ENCODE peak calls at places on chromosomes 3 and 15, in ten cellular contexts. B is lower leg skin; Z is CD8-positive, alpha-beta T cell; C is heart right ventricle; G is HL-60; N is dorsolateral prefrontal cortex; D is H9; A is GM13977; Q is IMR-90; X is fibroblast of pulmonary artery. H is an unnamed sample.

GRCh38 chr15:92819312-92820232 is 80.6 kb upstream of the CHD2 start:
- DNase-seq in A (no peak), X (no peak), G (no peak), Q (no peak), Z (no peak), C (no peak), N (no peak), B (no peak), D (no peak), H (no peak)

GRCh38 chr3:22117091-22117490 is 366.1 kb upstream of the ZNF385D start:
- DNase-seq in Z (no peak), Q (no peak), B (no peak), D (no peak), C (no peak), N (no peak), G (no peak), A (no peak), X (peak), H (no peak)

GRCh38 chr3:50644556-50644955 is 27.6 kb downstream of the MAPKAPK3 start:
- DNase-seq in X (no peak), Q (no peak), A (no peak), D (no peak), G (no peak), N (peak), C (peak), B (no peak), Z (no peak), H (no peak)

GRCh38 chr3:118932822-118933558 is 101.7 kb downstream of the IGSF11 start:
- DNase-seq in G (no peak), X (no peak), N (no peak), Q (no peak), D (no peak), A (no peak), C (no peak), Z (no peak), B (no peak), H (no peak)

GRCh38 chr3:128424508-128425069 is 42.1 kb downstream of the DNAJB8 start:
- DNase-seq in Z (no peak), Q (peak), X (peak), N (no peak), B (no peak), C (no peak), G (no peak), D (no peak), A (no peak), H (no peak)

GRCh38 chr15:66165856-66166255 is 87.7 kb downstream of the MEGF11 start:
- DNase-seq in B (no peak), C (no peak), N (no peak), Q (no peak), X (no peak), Z (no peak), A (no peak), G (no peak), D (no peak), H (no peak)

GRCh38 chr15:96327155-96327741 is 3.3 kb upstream of the NR2F2 start:
- DNase-seq in A (peak), Q (peak), C (no peak), G (peak), B (no peak), Z (no peak), X (peak), D (peak), N (no peak), H (peak)

GRCh38 chr15:66461917-66462316 is 35.6 kb downstream of the SNAPC5 start:
- DNase-seq in N (no peak), Q (peak), B (no peak), C (no peak), D (no peak), Z (no peak), A (no peak), G (no peak), X (no peak), H (no peak)

GRCh38 chr3:31562525-31562924 is 29.8 kb downstream of the STT3B start:
- DNase-seq in D (peak), N (no peak), Q (no peak), Z (peak), C (no peak), B (no peak), G (no peak), X (no peak), A (no peak), H (no peak)

GRCh38 chr3:79767953-79768282 is at the start of gene ROBO1:
- DNase-seq in X (peak), N (no peak), Q (no peak), B (no peak), D (peak), Z (no peak), G (no peak), C (no peak), A (no peak), H (no peak)

GRCh38 chr3:185537369-185537970 is 14.9 kb downstream of the LIPH start:
- DNase-seq in G (peak), A (peak), Z (no peak), N (no peak), Q (peak), B (peak), X (peak), C (peak), D (no peak), H (no peak)

GRCh38 chr3:73625124-73625665 is 454 bp upstream of the PDZRN3 start:
- DNase-seq in B (no peak), N (no peak), A (no peak), G (no peak), Z (no peak), Q (peak), X (peak), D (peak), C (peak), H (no peak)

GRCh38 chr3:80244390-80244789 is 476.6 kb upstream of the ROBO1 start:
- DNase-seq in C (no peak), D (no peak), B (no peak), X (peak), A (no peak), N (no peak), G (no peak), Q (peak), Z (no peak), H (peak)

GRCh38 chr15:48402778-48403177 is 71.5 kb downstream of the DUT start:
- DNase-seq in C (no peak), N (no peak), A (peak), G (no peak), Q (no peak), B (no peak), D (no peak), X (peak), Z (no peak), H (no peak)

GRCh38 chr15:71282086-71282485 is 166.8 kb downstream of the THSD4 start:
- DNase-seq in Q (peak), G (no peak), B (no peak), C (no peak), X (peak), Z (no peak), A (no peak), D (no peak), N (no peak), H (no peak)

DNA sequence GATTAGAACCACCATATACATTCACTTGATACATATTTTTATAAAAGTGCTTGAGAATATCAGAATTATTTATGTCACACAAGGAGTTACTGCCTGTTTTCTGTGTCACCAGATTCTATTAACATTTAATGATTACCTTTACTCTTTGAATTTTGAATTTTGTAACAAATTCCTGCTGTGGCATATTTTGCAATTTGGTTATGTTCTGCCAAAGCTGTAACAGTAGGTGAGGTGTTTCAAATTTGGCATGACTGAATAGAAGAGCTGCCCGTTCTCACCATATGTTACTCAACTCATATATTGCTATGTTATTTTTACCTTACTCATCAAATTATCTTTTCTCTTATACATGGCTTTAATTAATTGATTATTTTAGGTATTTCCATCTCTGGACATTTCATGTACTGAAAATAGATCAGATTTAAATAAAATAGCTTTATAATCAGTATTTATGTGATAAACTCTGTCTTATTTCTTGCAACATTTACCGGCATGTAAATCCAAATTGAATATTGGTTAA is 18.9 kb downstream of the PML start:
- DNase-seq in B (no peak), A (no peak), N (no peak), Q (no peak), G (no peak), D (no peak), Z (no peak), X (no peak), C (no peak), H (no peak)
- TF ChIP-seq CTCF in B (no peak), A (no peak), N (no peak), Q (no peak), G (no peak), D (no peak), Z (no peak), X (no peak), C (no peak), H (no peak)

GRCh38 chr3:102224171-102224570 is 210.6 kb upstream of the ZPLD1 start:
- DNase-seq in D (no peak), Z (no peak), A (peak), Q (peak), G (no peak), N (no peak), C (no peak), B (peak), X (peak), H (no peak)
- TF ChIP-seq CTCF in D (no peak), Z (no peak), A (peak), Q (peak), G (no peak), N (no peak), C (peak), B (no peak), X (peak), H (peak)

GRCh38 chr3:173044998-173045397 is 96.0 kb downstream of the SPATA16 start:
- DNase-seq in D (no peak), Z (no peak), X (peak), C (no peak), B (no peak), G (no peak), A (no peak), Q (no peak), N (no peak), H (no peak)

GRCh38 chr3:173043757-173044156 is 97.3 kb downstream of the SPATA16 start:
- DNase-seq in Q (no peak), X (no peak), A (no peak), G (no peak), Z (no peak), C (no peak), D (no peak), N (no peak), B (no peak), H (no peak)

DNA sequence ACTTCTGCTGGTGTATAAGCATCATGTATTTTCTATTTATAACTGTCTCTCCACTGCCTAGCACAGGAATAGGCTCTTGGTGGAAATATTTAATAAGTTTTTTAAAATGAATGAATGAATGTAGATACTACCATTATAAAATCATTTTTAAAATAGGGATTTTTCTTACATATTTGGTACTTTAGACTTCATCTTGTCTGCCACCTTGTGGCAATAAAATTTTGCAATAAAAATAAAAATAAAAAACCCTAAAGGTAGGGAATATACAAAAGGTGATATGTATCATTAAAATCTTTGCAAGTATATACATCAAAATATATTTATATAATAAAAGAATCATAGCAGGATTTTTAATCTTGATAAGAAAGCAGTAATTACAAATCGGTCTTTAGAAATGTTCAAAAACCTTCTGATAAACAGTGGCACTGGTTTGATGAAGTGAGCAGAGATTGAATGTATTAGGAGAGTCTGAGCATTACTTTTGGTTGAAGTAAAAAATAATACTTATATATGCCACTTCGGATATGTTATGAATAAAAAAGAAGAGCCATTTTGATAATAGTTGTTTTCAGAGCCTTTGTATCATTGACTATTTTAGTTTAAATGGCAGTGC is 95.2 kb downstream of the SPATA16 start:
- DNase-seq in B (no peak), N (no peak), Q (no peak), A (no peak), G (no peak), D (no peak), C (no peak), Z (no peak), X (peak), H (no peak)
- TF ChIP-seq CTCF in B (no peak), N (peak), Q (peak), A (no peak), G (no peak), D (peak), C (peak), Z (no peak), X (peak), H (peak)

DNA sequence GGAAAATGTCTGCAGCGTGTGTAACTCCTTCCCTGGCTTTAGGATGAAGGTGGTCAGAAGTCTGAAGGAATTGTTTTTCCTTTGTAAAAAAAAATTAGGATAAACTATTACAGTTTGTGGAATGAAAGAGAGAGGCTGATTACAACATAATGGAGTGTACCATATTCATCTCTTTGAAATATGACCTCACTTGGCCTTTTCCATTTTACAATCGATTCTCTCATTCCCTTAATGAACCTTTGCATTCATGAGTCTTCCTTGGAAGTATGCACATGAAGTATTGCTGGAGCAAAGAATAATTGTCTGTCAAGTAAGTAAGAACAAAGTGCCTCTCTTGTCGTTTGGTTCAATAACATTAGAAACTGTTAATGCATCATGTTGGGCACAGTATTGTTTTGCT is 405.6 kb upstream of the THRB start:
- DNase-seq in B (no peak), C (no peak), X (no peak), N (no peak), A (no peak), D (no peak), Z (no peak), Q (no peak), G (no peak), H (no peak)
- TF ChIP-seq CTCF in B (no peak), C (no peak), X (no peak), N (no peak), A (no peak), D (no peak), Z (no peak), Q (no peak), G (no peak), H (no peak)